ENCODE peak calls at places on chromosomes 2 and 18, in eight cellular contexts. G, Q, R, V, H, S, F and J are unnamed samples.

GRCh38 chr2:55607717-55608116 is 9.7 kb downstream of the PPP4R3B start:
- DNase-seq in H (no peak), F (no peak), S (no peak), Q (no peak), G (no peak), V (no peak), R (no peak), J (no peak)

GRCh38 chr2:28325567-28326468 is 66.8 kb upstream of the FOSL2 start:
- DNase-seq in Q (no peak), G (no peak), H (no peak), S (no peak), F (no peak), R (no peak), V (no peak), J (no peak)

GRCh38 chr2:233435436-233436190 is 81.3 kb downstream of the DGKD start:
- DNase-seq in V (no peak), H (no peak), G (no peak), Q (no peak), F (no peak), S (no peak), R (peak; percentile 16), J (peak; percentile 2)

GRCh38 chr2:184371641-184372040 is 226.7 kb upstream of the ZNF804A start:
- DNase-seq in S (no peak), Q (no peak), G (no peak), V (no peak), R (no peak), F (no peak), H (no peak), J (no peak)

GRCh38 chr2:100822587-100823248 is 2.8 kb downstream of the NPAS2 start:
- DNase-seq in Q (peak; percentile 53), H (no peak), S (no peak), G (peak; percentile 74), V (no peak), R (no peak), F (no peak), J (no peak)

GRCh38 chr2:220033546-220033945 is 406.1 kb downstream of the SLC4A3 start:
- DNase-seq in H (no peak), S (no peak), G (no peak), F (no peak), V (no peak), Q (no peak), R (no peak), J (no peak)

GRCh38 chr2:127859712-127860085 is 1.7 kb upstream of the POLR2D start:
- DNase-seq in V (no peak), F (peak; percentile 83), H (no peak), Q (peak; percentile 96), R (no peak), G (peak; percentile 7), S (peak; percentile 95), J (peak; percentile 90)

GRCh38 chr2:177633111-177633510 is 240.5 kb downstream of the AGPS start:
- DNase-seq in H (no peak), S (no peak), Q (no peak), G (no peak), V (no peak), F (no peak), R (no peak), J (no peak)

GRCh38 chr2:205405752-205406151 is 276.5 kb upstream of the NRP2 start:
- DNase-seq in Q (no peak), H (no peak), F (no peak), R (no peak), V (no peak), S (no peak), G (peak; percentile 87), J (no peak)

GRCh38 chr2:226338825-226339224 is 460.8 kb downstream of the IRS1 start:
- DNase-seq in H (no peak), R (no peak), F (no peak), V (no peak), Q (no peak), S (no peak), G (peak; percentile 14), J (no peak)

GRCh38 chr2:162926501-162926900 is 87.9 kb upstream of the KCNH7 start:
- DNase-seq in R (no peak), G (no peak), S (no peak), H (no peak), V (peak; percentile 3), Q (no peak), F (no peak), J (no peak)

DNA sequence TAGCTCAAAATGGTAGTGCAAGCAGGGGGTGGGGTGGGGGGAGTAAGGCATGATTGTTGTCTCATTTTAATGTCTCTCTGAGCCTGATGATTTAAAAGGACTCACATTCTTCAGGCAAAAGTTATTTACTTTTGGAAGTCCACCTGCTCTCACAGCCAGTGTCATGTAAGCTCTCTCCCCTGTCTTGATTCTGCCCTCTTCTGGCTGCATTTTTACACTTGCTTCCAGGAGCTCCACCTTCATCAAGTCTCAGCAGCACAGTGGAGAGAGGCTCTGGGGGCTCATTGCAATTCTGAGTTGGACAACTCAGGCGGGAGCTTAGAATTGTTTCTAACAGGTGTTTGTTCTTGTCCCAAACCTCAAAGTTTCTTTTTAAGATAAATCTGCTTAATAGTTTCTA is 39.2 kb downstream of the GNAL start:
- DNase-seq in F (no peak), S (peak; percentile 67), H (no peak), Q (no peak), G (peak; percentile 42), V (no peak), R (no peak), J (no peak)
- TF ChIP-seq CTCF in F (no peak), S (peak; percentile 77), H (no peak), Q (no peak), G (peak; percentile 27), V (peak; percentile 34), R (no peak), J (no peak)

DNA sequence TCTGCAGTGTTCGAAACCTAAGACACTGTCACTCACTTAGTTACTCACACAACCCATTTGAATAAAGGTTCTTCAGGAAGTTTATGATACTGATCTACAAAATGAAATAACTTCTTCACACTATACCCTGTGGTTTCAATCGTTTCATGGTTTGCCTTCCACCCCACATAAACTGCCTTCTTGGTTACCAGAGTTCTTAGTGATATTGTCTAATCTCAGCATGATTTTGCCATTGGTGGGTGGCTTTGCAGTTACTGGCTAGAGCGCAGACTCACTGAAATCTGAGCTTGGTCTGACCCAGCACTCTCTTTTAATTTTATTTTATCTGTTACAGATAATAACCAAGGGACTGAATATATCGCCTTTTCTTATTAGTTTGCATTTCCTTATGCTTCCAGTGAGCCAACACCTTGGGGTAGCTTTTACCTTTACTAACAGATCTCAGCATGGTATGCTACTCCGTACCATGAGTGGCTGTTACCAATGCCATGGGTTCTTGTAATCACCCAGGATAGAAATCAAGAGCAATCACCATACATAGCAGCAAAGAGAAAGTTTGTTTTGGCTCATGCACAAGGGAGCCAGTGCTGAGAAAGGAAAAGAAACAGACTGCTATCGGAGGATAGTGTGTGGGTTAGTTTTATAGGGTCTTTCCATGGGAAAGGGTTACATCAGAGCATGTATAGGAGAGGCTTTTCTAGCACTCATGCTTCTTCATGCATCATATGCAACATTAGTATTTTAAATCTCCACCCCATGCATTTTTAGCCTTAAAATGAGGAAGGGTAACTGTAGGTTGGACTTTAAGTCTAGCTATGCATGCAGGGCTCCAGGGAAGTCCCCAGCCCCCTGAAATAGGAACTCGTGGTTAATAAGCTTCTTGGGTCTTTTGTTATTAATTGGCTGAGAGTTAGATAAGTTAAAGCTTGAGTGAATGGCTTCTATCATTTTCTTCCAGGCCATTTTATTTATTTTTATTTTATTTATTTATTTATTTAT is 33.3 kb downstream of the ANXA4 start:
- DNase-seq in H (no peak), F (no peak), G (peak; percentile 14), S (no peak), R (no peak), V (no peak), Q (no peak), J (no peak)
- H3K4me1 ChIP-seq in H (no peaks in the 10 kb centered on the region), F (peaks cover 3% of the 10 kb centered on the region), G (peaks cover 5% of the 10 kb centered on the region), S (peaks cover 52% of the 10 kb centered on the region), R (peaks cover 65% of the 10 kb centered on the region), V (peaks cover 96% of the 10 kb centered on the region), Q (peaks cover 82% of the 10 kb centered on the region), J (peaks cover 29% of the 10 kb centered on the region)

GRCh38 chr2:118670868-118671267 is 176.6 kb downstream of the EN1 start:
- DNase-seq in Q (no peak), G (peak; percentile 84), H (peak; percentile 21), F (no peak), R (peak; percentile 48), V (no peak), S (no peak), J (no peak)

GRCh38 chr2:118675531-118675930 is 171.9 kb downstream of the EN1 start:
- DNase-seq in S (no peak), H (no peak), V (no peak), F (no peak), Q (no peak), G (no peak), R (peak; percentile 72), J (no peak)

GRCh38 chr2:118670281-118670680 is 177.2 kb downstream of the EN1 start:
- DNase-seq in V (no peak), Q (no peak), G (no peak), S (no peak), F (no peak), H (no peak), R (no peak), J (no peak)

GRCh38 chr2:118672055-118672454 is 175.4 kb downstream of the EN1 start:
- DNase-seq in Q (no peak), R (no peak), V (no peak), G (no peak), H (no peak), F (no peak), S (no peak), J (no peak)

DNA sequence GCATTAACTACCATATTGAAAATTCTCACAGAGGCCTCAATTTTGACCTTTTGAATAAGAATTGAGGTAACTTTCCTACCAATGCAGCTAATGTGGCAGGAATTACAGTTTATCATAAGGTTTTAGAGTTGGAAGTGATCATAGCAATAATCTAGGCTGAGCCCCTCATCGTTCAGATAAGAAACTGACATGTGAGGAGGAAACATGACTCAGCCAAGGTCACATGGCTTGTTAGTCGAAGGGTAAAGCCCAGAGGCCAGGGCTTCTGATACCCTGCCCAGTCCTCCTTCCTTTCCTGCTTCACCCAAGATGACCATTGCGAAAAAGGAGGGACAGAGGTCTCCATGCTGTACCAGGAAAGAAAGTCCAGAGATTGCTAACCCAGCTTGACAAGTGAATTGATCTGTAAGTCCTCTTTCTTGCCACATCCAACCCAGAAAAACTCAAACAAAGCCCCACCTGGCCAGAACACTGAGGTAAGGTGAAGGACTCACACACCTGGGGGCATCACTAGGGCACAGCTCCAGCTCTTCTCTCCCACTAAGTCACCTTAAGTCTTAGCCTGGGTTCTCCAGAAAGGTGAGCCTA is 174.8 kb downstream of the EN1 start:
- DNase-seq in Q (no peak), F (no peak), V (no peak), R (no peak), H (no peak), S (no peak), G (peak; percentile 46), J (no peak)
- TF ChIP-seq CTCF in Q (no peak), F (no peak), V (no peak), R (no peak), H (no peak), S (no peak), G (no peak), J (no peak)

DNA sequence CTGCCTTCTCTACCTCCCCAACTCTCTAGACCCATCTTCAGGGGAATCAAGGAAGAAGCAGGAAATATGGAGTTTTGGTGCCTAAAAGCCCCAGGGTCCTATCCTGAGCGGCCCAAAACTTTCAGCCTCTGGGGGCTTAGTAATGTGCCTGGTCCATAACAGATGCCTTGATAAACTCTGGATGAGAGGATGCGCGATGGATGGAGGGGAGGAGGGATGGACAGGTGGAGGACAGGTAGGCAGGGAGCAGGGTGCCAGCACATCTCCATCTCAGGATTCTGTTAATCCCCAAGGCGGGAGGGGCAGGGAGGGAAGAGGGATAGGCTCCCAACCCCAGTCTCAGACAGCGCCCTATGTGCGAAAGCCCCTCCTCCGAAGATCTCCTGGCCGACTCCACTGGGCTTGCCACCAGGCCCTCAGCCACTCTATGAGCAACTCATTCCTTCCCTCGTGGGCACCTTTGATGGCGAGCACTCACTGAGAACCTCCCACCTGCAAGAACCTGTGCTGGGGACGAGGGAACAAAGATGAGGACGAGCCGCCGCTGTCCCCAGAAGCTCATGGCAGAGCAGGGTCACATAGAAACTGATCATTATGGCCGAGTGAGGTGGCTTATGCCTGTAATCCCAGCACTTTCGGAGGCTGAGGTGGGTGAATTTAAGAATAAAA is 23.1 kb downstream of the HS1BP3 start:
- DNase-seq in H (no peak), F (no peak), V (no peak), Q (no peak), R (no peak), G (no peak), S (no peak), J (no peak)
- H3K4me1 ChIP-seq in H (no peaks in the 10 kb centered on the region), F (peaks cover 19% of the 10 kb centered on the region), V (no peaks in the 10 kb centered on the region), Q (no peaks in the 10 kb centered on the region), R (peaks cover 44% of the 10 kb centered on the region), G (peaks cover 8% of the 10 kb centered on the region), S (no peaks in the 10 kb centered on the region), J (peaks cover 23% of the 10 kb centered on the region)